ENCODE peak calls at places on chromosomes 13 and 19, in five cellular contexts. One of them, this sample, is unnamed.

GRCh38 chr19:37990362-37990761 is 83.4 kb downstream of the SIPA1L3 start:
- DNase-seq in 8988T: no peak
- DNase-seq in AG10803: no peak
- DNase-seq in heart right ventricle: no peak
- DNase-seq in fibroblast of gingiva: no peak
- DNase-seq in this sample: no peak

GRCh38 chr19:10145031-10145430 is 25.3 kb upstream of the EIF3G start:
- DNase-seq in 8988T: no peak
- DNase-seq in heart right ventricle: no peak
- DNase-seq in fibroblast of gingiva: no peak
- DNase-seq in AG10803: no peak
- DNase-seq in this sample: no peak

GRCh38 chr19:45141203-45141900 is 19.4 kb downstream of the NKPD1 start:
- DNase-seq in 8988T: no peak
- DNase-seq in fibroblast of gingiva: no peak
- DNase-seq in AG10803: no peak
- DNase-seq in heart right ventricle: no peak
- DNase-seq in this sample: no peak

GRCh38 chr13:30125422-30126073 is 181.8 kb downstream of the KATNAL1 start:
- DNase-seq in AG10803: peak; percentile 93
- DNase-seq in fibroblast of gingiva: peak; percentile 93
- DNase-seq in 8988T: no peak
- DNase-seq in heart right ventricle: no peak
- DNase-seq in this sample: no peak

GRCh38 chr13:52158629-52159158 is 703 bp downstream of the NEK3 start:
- DNase-seq in fibroblast of gingiva: peak; percentile 43
- DNase-seq in heart right ventricle: peak; percentile 32
- DNase-seq in 8988T: peak; percentile 15
- DNase-seq in AG10803: peak; percentile 52
- DNase-seq in this sample: peak; percentile 56

GRCh38 chr13:91406619-91407018 is 8.2 kb downstream of the GPC5 start:
- DNase-seq in 8988T: no peak
- DNase-seq in AG10803: peak; percentile 27
- DNase-seq in fibroblast of gingiva: peak; percentile 3
- DNase-seq in heart right ventricle: no peak
- DNase-seq in this sample: peak; percentile 68

GRCh38 chr19:54030895-54031586 is 32.7 kb downstream of the VSTM1 start:
- DNase-seq in 8988T: no peak
- DNase-seq in heart right ventricle: no peak
- DNase-seq in AG10803: peak; percentile 27
- DNase-seq in fibroblast of gingiva: no peak
- DNase-seq in this sample: peak; percentile 38

GRCh38 chr19:16139752-16140151 is 3.7 kb upstream of the HSH2D start:
- DNase-seq in fibroblast of gingiva: no peak
- DNase-seq in AG10803: no peak
- DNase-seq in 8988T: no peak
- DNase-seq in heart right ventricle: no peak
- DNase-seq in this sample: no peak

GRCh38 chr13:19910336-19911072 is 47.1 kb upstream of the ZMYM5 start:
- DNase-seq in fibroblast of gingiva: no peak
- DNase-seq in heart right ventricle: no peak
- DNase-seq in AG10803: peak; percentile 1
- DNase-seq in 8988T: peak; percentile 23
- DNase-seq in this sample: no peak

GRCh38 chr19:8638078-8638619 is 7.7 kb downstream of the NFILZ start:
- DNase-seq in fibroblast of gingiva: no peak
- DNase-seq in 8988T: peak; percentile 50
- DNase-seq in AG10803: peak; percentile 61
- DNase-seq in heart right ventricle: no peak
- DNase-seq in this sample: no peak

GRCh38 chr13:99969368-99969933 is 2.1 kb downstream of the ZIC5 start:
- DNase-seq in AG10803: no peak
- DNase-seq in 8988T: no peak
- DNase-seq in fibroblast of gingiva: no peak
- DNase-seq in heart right ventricle: no peak
- DNase-seq in this sample: peak; percentile 68

GRCh38 chr19:50152578-50152977 is 10.5 kb downstream of the IZUMO2 start:
- DNase-seq in 8988T: no peak
- DNase-seq in AG10803: no peak
- DNase-seq in fibroblast of gingiva: no peak
- DNase-seq in heart right ventricle: no peak
- DNase-seq in this sample: no peak

GRCh38 chr13:29905845-29906244 is 55.4 kb upstream of the UBL3 start:
- DNase-seq in AG10803: peak; percentile 89
- DNase-seq in 8988T: no peak
- DNase-seq in fibroblast of gingiva: peak; percentile 42
- DNase-seq in heart right ventricle: no peak
- DNase-seq in this sample: no peak

GRCh38 chr13:42076309-42076713 is 27.9 kb downstream of the DGKH start:
- DNase-seq in AG10803: peak; percentile 9
- DNase-seq in 8988T: no peak
- DNase-seq in heart right ventricle: no peak
- DNase-seq in fibroblast of gingiva: no peak
- DNase-seq in this sample: no peak

GRCh38 chr19:49690656-49691242 is at the start of gene CPT1C:
- DNase-seq in fibroblast of gingiva: peak; percentile 63
- DNase-seq in 8988T: no peak
- DNase-seq in heart right ventricle: peak; percentile 82
- DNase-seq in AG10803: peak; percentile 67
- DNase-seq in this sample: peak; percentile 96

GRCh38 chr19:53772943-53773342 is 51.2 kb downstream of the NLRP12 start:
- DNase-seq in heart right ventricle: no peak
- DNase-seq in 8988T: no peak
- DNase-seq in AG10803: peak; percentile 58
- DNase-seq in fibroblast of gingiva: peak; percentile 50
- DNase-seq in this sample: peak; percentile 66

GRCh38 chr13:32267836-32268439 is 47.2 kb downstream of the ZAR1L start:
- DNase-seq in 8988T: no peak
- DNase-seq in fibroblast of gingiva: no peak
- DNase-seq in AG10803: no peak
- DNase-seq in heart right ventricle: no peak
- DNase-seq in this sample: peak; percentile 81

GRCh38 chr13:31587696-31588266 is 151.5 kb upstream of the RXFP2 start:
- DNase-seq in 8988T: no peak
- DNase-seq in heart right ventricle: no peak
- DNase-seq in AG10803: peak; percentile 60
- DNase-seq in fibroblast of gingiva: no peak
- DNase-seq in this sample: no peak

GRCh38 chr13:79722885-79723445 is 242.0 kb downstream of the NDFIP2 start:
- DNase-seq in AG10803: no peak
- DNase-seq in 8988T: no peak
- DNase-seq in heart right ventricle: no peak
- DNase-seq in fibroblast of gingiva: peak; percentile 21
- DNase-seq in this sample: no peak

GRCh38 chr13:84362777-84363176 is 480.5 kb upstream of the SLITRK1 start:
- DNase-seq in 8988T: no peak
- DNase-seq in heart right ventricle: no peak
- DNase-seq in AG10803: peak; percentile 28
- DNase-seq in fibroblast of gingiva: peak; percentile 38
- DNase-seq in this sample: no peak

GRCh38 chr13:33312150-33312908 is 26.8 kb upstream of the STARD13 start:
- DNase-seq in 8988T: no peak
- DNase-seq in fibroblast of gingiva: peak; percentile 43
- DNase-seq in heart right ventricle: no peak
- DNase-seq in AG10803: peak; percentile 25
- DNase-seq in this sample: no peak

GRCh38 chr19:51490676-51491075 is 10.9 kb downstream of the SIGLEC12 start:
- DNase-seq in 8988T: no peak
- DNase-seq in AG10803: no peak
- DNase-seq in heart right ventricle: no peak
- DNase-seq in fibroblast of gingiva: no peak
- DNase-seq in this sample: no peak

GRCh38 chr19:492091-492531 is 4.2 kb upstream of the MADCAM1 start:
- DNase-seq in AG10803: no peak
- DNase-seq in 8988T: peak; percentile 41
- DNase-seq in heart right ventricle: no peak
- DNase-seq in fibroblast of gingiva: no peak
- DNase-seq in this sample: peak; percentile 93

GRCh38 chr13:34300559-34300958 is 482.6 kb downstream of the RFC3 start:
- DNase-seq in 8988T: no peak
- DNase-seq in heart right ventricle: no peak
- DNase-seq in fibroblast of gingiva: no peak
- DNase-seq in AG10803: no peak
- DNase-seq in this sample: no peak

GRCh38 chr19:4234142-4234861 is 5.0 kb downstream of the EBI3 start:
- DNase-seq in AG10803: no peak
- DNase-seq in fibroblast of gingiva: no peak
- DNase-seq in 8988T: no peak
- DNase-seq in heart right ventricle: no peak
- DNase-seq in this sample: peak; percentile 59

GRCh38 chr19:18440421-18440877 is 2.5 kb upstream of the ISYNA1 start:
- DNase-seq in AG10803: no peak
- DNase-seq in fibroblast of gingiva: no peak
- DNase-seq in heart right ventricle: no peak
- DNase-seq in 8988T: peak; percentile 97
- DNase-seq in this sample: peak; percentile 83